ENCODE peak calls at places on chromosomes 7 and 10, in eight cellular contexts. N, X, U, A, E, B, O and Z are unnamed samples.

GRCh38 chr7:69177326-69177897 is 420.9 kb upstream of the AUTS2 start:
- DNase-seq in N (no peak), X (no peak), U (no peak), A (no peak), E (no peak), B (no peak), O (no peak), Z (no peak)

GRCh38 chr7:101935521-101936141 is 118.2 kb downstream of the CUX1 start:
- DNase-seq in N (no peak), X (no peak), U (no peak), A (no peak), E (no peak), B (peak; percentile 31), O (no peak), Z (no peak)

GRCh38 chr7:48295572-48295971 is 124.3 kb downstream of the ABCA13 start:
- DNase-seq in N (no peak), X (no peak), U (no peak), A (no peak), E (no peak), B (no peak), O (no peak), Z (no peak)

GRCh38 chr10:921471-922414 is 9.8 kb downstream of the LARP4B start:
- DNase-seq in N (no peak), X (no peak), U (no peak), A (no peak), E (peak; percentile 72), B (no peak), O (no peak), Z (no peak)

GRCh38 chr7:155556725-155557124 is 10.4 kb upstream of the CNPY1 start:
- DNase-seq in N (no peak), X (no peak), U (no peak), A (no peak), E (no peak), B (no peak), O (no peak), Z (no peak)

GRCh38 chr10:12769326-12770044 is 232.0 kb downstream of the CCDC3 start:
- DNase-seq in N (no peak), X (no peak), U (no peak), A (no peak), E (no peak), B (no peak), O (no peak), Z (no peak)

GRCh38 chr10:58712136-58712535 is 199.5 kb downstream of the BICC1 start:
- DNase-seq in N (no peak), X (no peak), U (no peak), A (no peak), E (peak; percentile 19), B (no peak), O (no peak), Z (no peak)

GRCh38 chr7:43646603-43647313 is 63.9 kb downstream of the STK17A start:
- DNase-seq in N (no peak), X (no peak), U (no peak), A (no peak), E (peak; percentile 60), B (peak; percentile 36), O (no peak), Z (peak; percentile 39)

GRCh38 chr10:61708841-61709240 is 46.1 kb downstream of the CABCOCO1 start:
- DNase-seq in N (no peak), X (no peak), U (no peak), A (no peak), E (peak; percentile 29), B (no peak), O (no peak), Z (no peak)

GRCh38 chr10:122845783-122846332 is at the start of gene CUZD1:
- DNase-seq in N (no peak), X (no peak), U (no peak), A (no peak), E (no peak), B (no peak), O (no peak), Z (no peak)

GRCh38 chr7:131372554-131372953 is 44.9 kb downstream of the MKLN1 start:
- DNase-seq in N (no peak), X (no peak), U (no peak), A (no peak), E (no peak), B (no peak), O (no peak), Z (no peak)